ENCODE peak calls at places on chromosomes 13 and 19, in ten cellular contexts. One of them, this sample, is unnamed.

GRCh38 chr19:7417671-7418324 is 69.1 kb downstream of the ARHGEF18 start:
- DNase-seq in brain microvascular endothelial cell: peak; percentile 26
- DNase-seq in endodermal cell: no peak
- DNase-seq in cardiac fibroblast: peak; percentile 20
- DNase-seq in adipocyte: peak; percentile 25
- DNase-seq in H1: no peak
- DNase-seq in stomach: no peak
- DNase-seq in tibial artery: no peak
- DNase-seq in neural progenitor cell: no peak
- DNase-seq in CD8-positive, alpha-beta memory T cell: no peak
- DNase-seq in this sample: no peak

GRCh38 chr13:31090921-31091624 is 70.6 kb downstream of the HSPH1 start:
- DNase-seq in H1: no peak
- DNase-seq in brain microvascular endothelial cell: no peak
- DNase-seq in CD8-positive, alpha-beta memory T cell: no peak
- DNase-seq in endodermal cell: peak; percentile 39
- DNase-seq in cardiac fibroblast: peak; percentile 31
- DNase-seq in stomach: no peak
- DNase-seq in tibial artery: no peak
- DNase-seq in adipocyte: no peak
- DNase-seq in neural progenitor cell: no peak
- DNase-seq in this sample: no peak

GRCh38 chr13:98824376-98825160 is 72.1 kb upstream of the SLC15A1 start:
- DNase-seq in neural progenitor cell: no peak
- DNase-seq in adipocyte: no peak
- DNase-seq in cardiac fibroblast: no peak
- DNase-seq in CD8-positive, alpha-beta memory T cell: no peak
- DNase-seq in stomach: no peak
- DNase-seq in H1: no peak
- DNase-seq in endodermal cell: no peak
- DNase-seq in tibial artery: no peak
- DNase-seq in brain microvascular endothelial cell: no peak
- DNase-seq in this sample: no peak

GRCh38 chr13:59422646-59423045 is 741.1 kb downstream of the DIAPH3 start:
- DNase-seq in endodermal cell: peak; percentile 67
- DNase-seq in tibial artery: no peak
- DNase-seq in cardiac fibroblast: no peak
- DNase-seq in neural progenitor cell: peak; percentile 41
- DNase-seq in H1: no peak
- DNase-seq in stomach: no peak
- DNase-seq in brain microvascular endothelial cell: peak; percentile 20
- DNase-seq in adipocyte: no peak
- DNase-seq in CD8-positive, alpha-beta memory T cell: no peak
- DNase-seq in this sample: no peak

GRCh38 chr13:48904668-48905290 is 70.9 kb upstream of the FNDC3A start:
- DNase-seq in CD8-positive, alpha-beta memory T cell: no peak
- DNase-seq in tibial artery: no peak
- DNase-seq in cardiac fibroblast: no peak
- DNase-seq in endodermal cell: no peak
- DNase-seq in adipocyte: no peak
- DNase-seq in H1: no peak
- DNase-seq in stomach: no peak
- DNase-seq in brain microvascular endothelial cell: no peak
- DNase-seq in neural progenitor cell: no peak
- DNase-seq in this sample: no peak

GRCh38 chr19:3120611-3121231 is 15.1 kb upstream of the GNA15 start:
- DNase-seq in stomach: no peak
- DNase-seq in endodermal cell: no peak
- DNase-seq in CD8-positive, alpha-beta memory T cell: no peak
- DNase-seq in neural progenitor cell: no peak
- DNase-seq in cardiac fibroblast: no peak
- DNase-seq in tibial artery: no peak
- DNase-seq in brain microvascular endothelial cell: no peak
- DNase-seq in H1: no peak
- DNase-seq in adipocyte: no peak
- DNase-seq in this sample: no peak

GRCh38 chr13:111900390-111901180 is 166.4 kb upstream of the SOX1 start:
- DNase-seq in neural progenitor cell: no peak
- DNase-seq in stomach: no peak
- DNase-seq in tibial artery: peak; percentile 44
- DNase-seq in cardiac fibroblast: no peak
- DNase-seq in H1: no peak
- DNase-seq in endodermal cell: peak; percentile 48
- DNase-seq in brain microvascular endothelial cell: no peak
- DNase-seq in CD8-positive, alpha-beta memory T cell: no peak
- DNase-seq in adipocyte: no peak
- DNase-seq in this sample: no peak

GRCh38 chr13:45333973-45334922 is 6.7 kb downstream of the TPT1 start:
- DNase-seq in adipocyte: no peak
- DNase-seq in tibial artery: no peak
- DNase-seq in stomach: no peak
- DNase-seq in cardiac fibroblast: peak; percentile 49
- DNase-seq in endodermal cell: peak; percentile 64
- DNase-seq in H1: no peak
- DNase-seq in neural progenitor cell: no peak
- DNase-seq in brain microvascular endothelial cell: peak; percentile 47
- DNase-seq in CD8-positive, alpha-beta memory T cell: peak; percentile 13
- DNase-seq in this sample: no peak

GRCh38 chr19:53130506-53130905 is 2.2 kb downstream of the ZNF415 start:
- DNase-seq in tibial artery: no peak
- DNase-seq in cardiac fibroblast: no peak
- DNase-seq in brain microvascular endothelial cell: no peak
- DNase-seq in H1: no peak
- DNase-seq in stomach: no peak
- DNase-seq in CD8-positive, alpha-beta memory T cell: no peak
- DNase-seq in neural progenitor cell: peak; percentile 49
- DNase-seq in endodermal cell: no peak
- DNase-seq in adipocyte: no peak
- DNase-seq in this sample: no peak

GRCh38 chr19:53131085-53131484 is 1.6 kb downstream of the ZNF415 start:
- DNase-seq in adipocyte: no peak
- DNase-seq in H1: no peak
- DNase-seq in endodermal cell: no peak
- DNase-seq in neural progenitor cell: peak; percentile 35
- DNase-seq in CD8-positive, alpha-beta memory T cell: no peak
- DNase-seq in brain microvascular endothelial cell: no peak
- DNase-seq in stomach: no peak
- DNase-seq in tibial artery: no peak
- DNase-seq in cardiac fibroblast: no peak
- DNase-seq in this sample: no peak

GRCh38 chr19:53136432-53136831 is 3.7 kb upstream of the ZNF415 start:
- DNase-seq in adipocyte: no peak
- DNase-seq in brain microvascular endothelial cell: no peak
- DNase-seq in neural progenitor cell: no peak
- DNase-seq in tibial artery: no peak
- DNase-seq in endodermal cell: no peak
- DNase-seq in stomach: no peak
- DNase-seq in cardiac fibroblast: no peak
- DNase-seq in CD8-positive, alpha-beta memory T cell: no peak
- DNase-seq in H1: no peak
- DNase-seq in this sample: no peak

GRCh38 chr19:53131732-53132131 is 978 bp downstream of the ZNF415 start:
- DNase-seq in brain microvascular endothelial cell: no peak
- DNase-seq in stomach: no peak
- DNase-seq in cardiac fibroblast: no peak
- DNase-seq in endodermal cell: no peak
- DNase-seq in CD8-positive, alpha-beta memory T cell: no peak
- DNase-seq in adipocyte: no peak
- DNase-seq in H1: no peak
- DNase-seq in tibial artery: no peak
- DNase-seq in neural progenitor cell: peak; percentile 14
- DNase-seq in this sample: no peak

GRCh38 chr19:53132231-53132991 is at the start of gene ZNF415:
- DNase-seq in brain microvascular endothelial cell: peak; percentile 74
- DNase-seq in tibial artery: peak; percentile 89
- DNase-seq in adipocyte: peak; percentile 83
- DNase-seq in H1: peak; percentile 38
- DNase-seq in neural progenitor cell: peak; percentile 96
- DNase-seq in endodermal cell: peak; percentile 95
- DNase-seq in stomach: peak; percentile 81
- DNase-seq in cardiac fibroblast: peak; percentile 65
- DNase-seq in CD8-positive, alpha-beta memory T cell: no peak
- DNase-seq in this sample: peak; percentile 16
- H3K4me3 ChIP-seq in brain microvascular endothelial cell: peak within 1 kb of the TSS; percentile 52
- H3K4me3 ChIP-seq in tibial artery: peak within 1 kb of the TSS; percentile 66
- H3K4me3 ChIP-seq in adipocyte: peak within 1 kb of the TSS; percentile 82
- H3K4me3 ChIP-seq in H1: peak within 1 kb of the TSS; percentile 79
- H3K4me3 ChIP-seq in neural progenitor cell: peak within 1 kb of the TSS; percentile 55
- H3K4me3 ChIP-seq in endodermal cell: peak within 1 kb of the TSS; percentile 89
- H3K4me3 ChIP-seq in stomach: peak within 1 kb of the TSS; percentile 72
- H3K4me3 ChIP-seq in cardiac fibroblast: peak within 1 kb of the TSS; percentile 46
- H3K4me3 ChIP-seq in CD8-positive, alpha-beta memory T cell: peak within 1 kb of the TSS; percentile 4
- H3K4me3 ChIP-seq in this sample: peak within 1 kb of the TSS; percentile 58

GRCh38 chr19:17943284-17944221 is 10.7 kb downstream of the CCDC124 start:
- DNase-seq in adipocyte: no peak
- DNase-seq in tibial artery: no peak
- DNase-seq in brain microvascular endothelial cell: no peak
- DNase-seq in CD8-positive, alpha-beta memory T cell: no peak
- DNase-seq in H1: no peak
- DNase-seq in stomach: no peak
- DNase-seq in cardiac fibroblast: no peak
- DNase-seq in endodermal cell: peak; percentile 92
- DNase-seq in neural progenitor cell: no peak
- DNase-seq in this sample: no peak

GRCh38 chr19:17942181-17942580 is 9.4 kb downstream of the CCDC124 start:
- DNase-seq in tibial artery: no peak
- DNase-seq in CD8-positive, alpha-beta memory T cell: no peak
- DNase-seq in endodermal cell: no peak
- DNase-seq in brain microvascular endothelial cell: no peak
- DNase-seq in H1: no peak
- DNase-seq in stomach: no peak
- DNase-seq in cardiac fibroblast: no peak
- DNase-seq in adipocyte: no peak
- DNase-seq in neural progenitor cell: no peak
- DNase-seq in this sample: no peak

GRCh38 chr19:17946965-17947784 is 14.4 kb downstream of the CCDC124 start:
- DNase-seq in CD8-positive, alpha-beta memory T cell: no peak
- DNase-seq in endodermal cell: no peak
- DNase-seq in stomach: no peak
- DNase-seq in brain microvascular endothelial cell: no peak
- DNase-seq in neural progenitor cell: no peak
- DNase-seq in adipocyte: no peak
- DNase-seq in cardiac fibroblast: no peak
- DNase-seq in tibial artery: no peak
- DNase-seq in H1: no peak
- DNase-seq in this sample: no peak

GRCh38 chr19:17944301-17944700 is 11.5 kb downstream of the CCDC124 start:
- DNase-seq in neural progenitor cell: no peak
- DNase-seq in brain microvascular endothelial cell: peak; percentile 41
- DNase-seq in adipocyte: peak; percentile 73
- DNase-seq in cardiac fibroblast: peak; percentile 73
- DNase-seq in endodermal cell: no peak
- DNase-seq in CD8-positive, alpha-beta memory T cell: no peak
- DNase-seq in tibial artery: no peak
- DNase-seq in stomach: no peak
- DNase-seq in H1: no peak
- DNase-seq in this sample: peak; percentile 31

GRCh38 chr19:17942582-17943283 is 9.9 kb downstream of the CCDC124 start:
- DNase-seq in stomach: no peak
- DNase-seq in H1: no peak
- DNase-seq in tibial artery: no peak
- DNase-seq in endodermal cell: peak; percentile 69
- DNase-seq in brain microvascular endothelial cell: no peak
- DNase-seq in cardiac fibroblast: no peak
- DNase-seq in CD8-positive, alpha-beta memory T cell: no peak
- DNase-seq in adipocyte: no peak
- DNase-seq in neural progenitor cell: no peak
- DNase-seq in this sample: no peak
- H3K4me3 ChIP-seq in stomach: no peak overlapping the region
- H3K4me3 ChIP-seq in H1: no peak overlapping the region
- H3K4me3 ChIP-seq in tibial artery: no peak overlapping the region
- H3K4me3 ChIP-seq in endodermal cell: no peak overlapping the region
- H3K4me3 ChIP-seq in brain microvascular endothelial cell: no peak overlapping the region
- H3K4me3 ChIP-seq in cardiac fibroblast: no peak overlapping the region
- H3K4me3 ChIP-seq in CD8-positive, alpha-beta memory T cell: no peak overlapping the region
- H3K4me3 ChIP-seq in adipocyte: no peak overlapping the region
- H3K4me3 ChIP-seq in neural progenitor cell: no peak overlapping the region
- H3K4me3 ChIP-seq in this sample: no peak overlapping the region

DNA sequence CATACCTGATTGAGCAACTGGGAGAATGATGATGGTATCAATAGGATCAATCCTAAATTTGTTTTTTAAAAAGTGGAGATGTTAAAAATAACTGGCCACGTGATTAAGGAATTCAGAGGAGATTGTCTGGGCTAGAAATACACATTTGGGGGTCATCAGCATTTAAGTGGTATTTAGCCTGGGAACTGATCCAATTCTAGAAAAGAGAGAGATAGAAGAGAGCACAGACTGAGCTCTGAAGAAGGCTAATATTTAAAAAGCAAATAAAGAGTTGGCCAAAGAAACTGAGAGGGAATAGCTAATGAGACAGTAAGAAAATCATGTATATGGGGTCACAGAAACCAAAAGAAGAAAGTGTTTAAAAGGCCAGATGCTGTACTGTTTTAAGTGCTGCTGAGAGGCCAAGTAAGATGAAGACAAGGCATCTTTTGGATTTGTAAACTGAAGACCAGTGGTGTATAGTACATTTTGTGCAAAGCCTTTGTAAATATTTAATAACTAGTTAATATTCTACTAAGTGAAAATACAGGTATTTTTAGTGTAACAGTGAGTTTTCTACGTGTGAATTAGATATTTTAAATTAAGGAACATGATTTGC is 40.2 kb downstream of the UBL3 start:
- DNase-seq in H1: no peak
- DNase-seq in brain microvascular endothelial cell: no peak
- DNase-seq in tibial artery: no peak
- DNase-seq in neural progenitor cell: no peak
- DNase-seq in stomach: no peak
- DNase-seq in adipocyte: no peak
- DNase-seq in cardiac fibroblast: peak; percentile 35
- DNase-seq in endodermal cell: no peak
- DNase-seq in CD8-positive, alpha-beta memory T cell: no peak
- DNase-seq in this sample: no peak
- H3K4me3 ChIP-seq in H1: no peak overlapping the region
- H3K4me3 ChIP-seq in brain microvascular endothelial cell: no peak overlapping the region
- H3K4me3 ChIP-seq in tibial artery: no peak overlapping the region
- H3K4me3 ChIP-seq in neural progenitor cell: no peak overlapping the region
- H3K4me3 ChIP-seq in stomach: no peak overlapping the region
- H3K4me3 ChIP-seq in adipocyte: no peak overlapping the region
- H3K4me3 ChIP-seq in cardiac fibroblast: no peak overlapping the region
- H3K4me3 ChIP-seq in endodermal cell: no peak overlapping the region
- H3K4me3 ChIP-seq in CD8-positive, alpha-beta memory T cell: no peak overlapping the region
- H3K4me3 ChIP-seq in this sample: no peak overlapping the region

DNA sequence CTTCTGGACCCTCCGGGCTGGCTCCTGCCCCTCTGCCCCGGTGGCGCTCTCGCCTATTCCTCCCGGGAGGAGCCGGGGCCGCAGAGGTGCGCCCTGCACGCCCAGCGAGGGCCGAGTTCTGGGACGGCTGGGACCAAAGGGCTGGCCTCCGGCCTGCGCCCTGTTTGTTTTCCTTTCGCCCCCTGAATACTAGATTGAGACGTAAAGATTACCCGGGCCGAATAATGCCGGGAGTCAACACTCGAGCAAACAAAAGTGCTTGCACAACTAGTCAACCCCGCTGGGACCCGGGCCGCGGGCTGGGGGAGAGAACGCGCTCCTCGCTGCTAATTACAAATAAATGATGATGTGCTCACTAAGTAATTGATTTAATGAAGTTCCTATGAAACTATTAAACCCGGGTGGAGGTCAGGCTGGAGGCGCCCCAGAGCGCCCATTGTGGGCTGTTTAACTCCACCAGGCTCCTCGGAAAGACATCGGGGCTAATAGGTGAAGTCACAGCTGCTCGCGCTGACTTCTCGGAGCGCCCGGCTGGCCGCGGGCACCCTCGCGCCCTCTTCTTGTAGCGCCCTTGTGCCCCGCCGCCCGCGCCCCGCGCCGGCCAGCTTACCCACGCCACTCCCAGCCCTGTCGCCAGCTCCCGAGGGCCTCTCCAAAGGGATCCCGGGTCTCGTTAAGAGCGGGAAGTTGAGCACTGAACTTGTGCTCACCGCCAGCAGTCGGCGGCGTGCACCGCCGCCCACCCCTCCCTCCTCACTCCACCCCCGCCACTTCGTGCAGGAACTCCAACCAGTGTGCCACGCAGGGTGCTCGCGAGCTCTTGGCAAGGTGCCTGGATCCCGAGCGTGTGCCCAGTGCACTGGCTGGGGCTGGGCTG is 14.9 kb downstream of the ZIC5 start:
- DNase-seq in neural progenitor cell: peak; percentile 77
- DNase-seq in tibial artery: no peak
- DNase-seq in CD8-positive, alpha-beta memory T cell: no peak
- DNase-seq in stomach: no peak
- DNase-seq in brain microvascular endothelial cell: no peak
- DNase-seq in endodermal cell: peak; percentile 85
- DNase-seq in cardiac fibroblast: no peak
- DNase-seq in adipocyte: no peak
- DNase-seq in H1: no peak
- DNase-seq in this sample: no peak
- H3K4me3 ChIP-seq in neural progenitor cell: peak overlapping the region; percentile 56
- H3K4me3 ChIP-seq in tibial artery: no peak overlapping the region
- H3K4me3 ChIP-seq in CD8-positive, alpha-beta memory T cell: peak overlapping the region; percentile 26
- H3K4me3 ChIP-seq in stomach: peak overlapping the region; percentile 40
- H3K4me3 ChIP-seq in brain microvascular endothelial cell: peak overlapping the region; percentile 5
- H3K4me3 ChIP-seq in endodermal cell: peak overlapping the region; percentile 81
- H3K4me3 ChIP-seq in cardiac fibroblast: no peak overlapping the region
- H3K4me3 ChIP-seq in adipocyte: peak overlapping the region; percentile 69
- H3K4me3 ChIP-seq in H1: peak overlapping the region; percentile 45
- H3K4me3 ChIP-seq in this sample: no peak overlapping the region